ENCODE peak calls at places on chromosomes 3 and 15, in four cellular contexts. T is pancreas, U is left lung, Q is ovary. W is an unnamed sample.

GRCh38 chr15:32866486-32867312 is 148.9 kb downstream of the GREM1 start:
- DNase-seq in Q (no peak), T (no peak), U (no peak), W (no peak)

GRCh38 chr3:150348500-150348899 is 59.6 kb upstream of the TSC22D2 start:
- DNase-seq in T (no peak), Q (no peak), U (no peak), W (no peak)

GRCh38 chr3:170572665-170573253 is 13.1 kb downstream of the SLC7A14 start:
- DNase-seq in T (no peak), Q (no peak), U (no peak), W (no peak)

GRCh38 chr15:92817339-92817886 is 82.7 kb upstream of the CHD2 start:
- DNase-seq in U (no peak), T (no peak), Q (no peak), W (no peak)

GRCh38 chr15:29319823-29320222 is 50.2 kb upstream of the NSMCE3 start:
- DNase-seq in Q (no peak), T (no peak), U (no peak), W (no peak)

GRCh38 chr3:45148921-45149320 is 2.7 kb upstream of the CDCP1 start:
- DNase-seq in Q (no peak), U (no peak), T (no peak), W (no peak)

GRCh38 chr15:81296673-81297072 is 27.3 kb downstream of the STARD5 start:
- DNase-seq in Q (no peak), U (peak; percentile 84), T (peak; percentile 53), W (peak; percentile 49)

GRCh38 chr3:100454684-100455083 is 37.7 kb upstream of the TMEM45A start:
- DNase-seq in T (no peak), U (no peak), Q (no peak), W (no peak)

GRCh38 chr3:56869157-56869889 is 67.6 kb upstream of the ARHGEF3 start:
- DNase-seq in U (no peak), Q (no peak), T (no peak), W (no peak)

GRCh38 chr3:187066228-187066995 is 72.9 kb downstream of the RPL39L start:
- DNase-seq in Q (no peak), U (no peak), T (no peak), W (no peak)

GRCh38 chr15:22236469-22236868 is 156.1 kb downstream of the OR4M2 start:
- DNase-seq in T (no peak), U (no peak), Q (no peak), W (no peak)

GRCh38 chr3:37240170-37240945 is 66.0 kb upstream of the LRRFIP2 start:
- DNase-seq in Q (no peak), U (no peak), T (no peak), W (no peak)

GRCh38 chr3:165837058-165837525 is at the start of gene BCHE:
- DNase-seq in T (no peak), U (no peak), Q (no peak), W (no peak)

GRCh38 chr15:57026016-57026602 is 107.7 kb downstream of the TCF12 start:
- DNase-seq in T (no peak), U (no peak), Q (no peak), W (no peak)

GRCh38 chr3:183491923-183492848 is 63.3 kb downstream of the KLHL6 start:
- DNase-seq in T (no peak), Q (no peak), U (no peak), W (no peak)

GRCh38 chr3:8937064-8938020 is 25.9 kb downstream of the RAD18 start:
- DNase-seq in T (no peak), U (no peak), Q (no peak), W (no peak)

GRCh38 chr3:17730318-17730967 is 12.0 kb downstream of the TBC1D5 start:
- DNase-seq in Q (no peak), T (no peak), U (no peak), W (peak; percentile 65)

GRCh38 chr3:114538211-114538610 is 244.4 kb downstream of the TIGIT start:
- DNase-seq in U (no peak), Q (no peak), T (no peak), W (no peak)

GRCh38 chr3:158789592-158789991 is 12.3 kb upstream of the MFSD1 start:
- DNase-seq in Q (no peak), U (no peak), T (no peak), W (no peak)

GRCh38 chr3:45329779-45330305 is 58.5 kb upstream of the LARS2 start:
- DNase-seq in T (no peak), Q (no peak), U (no peak), W (no peak)

GRCh38 chr3:136862953-136863352 is 945 bp downstream of the NCK1 start:
- DNase-seq in Q (no peak), U (no peak), T (no peak), W (no peak)

GRCh38 chr15:52106641-52107040 is 5.9 kb downstream of the BCL2L10 start:
- DNase-seq in U (no peak), T (no peak), Q (no peak), W (no peak)

GRCh38 chr3:127459205-127459604 is 131.3 kb downstream of the TPRA1 start:
- DNase-seq in T (no peak), U (no peak), Q (no peak), W (no peak)

GRCh38 chr15:77497942-77498361 is 77.3 kb downstream of the HMG20A start:
- DNase-seq in Q (peak; percentile 50), T (no peak), U (no peak), W (no peak)

GRCh38 chr15:99345832-99346462 is 94.7 kb downstream of the LRRC28 start:
- DNase-seq in Q (no peak), U (no peak), T (no peak), W (no peak)

GRCh38 chr3:24440764-24441464 is 53.7 kb downstream of the THRB start:
- DNase-seq in U (no peak), Q (no peak), T (no peak), W (no peak)

GRCh38 chr15:38536201-38536676 is 28.4 kb downstream of the RASGRP1 start:
- DNase-seq in U (no peak), Q (no peak), T (no peak), W (no peak)

GRCh38 chr15:67680645-67681044 is 138.1 kb downstream of the MAP2K5 start:
- DNase-seq in T (no peak), Q (no peak), U (no peak), W (no peak)

GRCh38 chr15:55518641-55519040 is 10.6 kb upstream of the DNAAF4 start:
- DNase-seq in U (no peak), T (no peak), Q (no peak), W (no peak)

GRCh38 chr3:127970966-127971592 is 56.0 kb downstream of the KBTBD12 start:
- DNase-seq in U (peak; percentile 4), T (no peak), Q (no peak), W (peak; percentile 43)

GRCh38 chr3:172079326-172079976 is 40.1 kb downstream of the FNDC3B start:
- DNase-seq in U (no peak), Q (no peak), T (no peak), W (no peak)
- H3K4me1 ChIP-seq in U (peaks cover 3% of the 10 kb centered on the region), Q (peaks cover 3% of the 10 kb centered on the region), T (peaks cover 48% of the 10 kb centered on the region), W (no peaks in the 10 kb centered on the region)

DNA sequence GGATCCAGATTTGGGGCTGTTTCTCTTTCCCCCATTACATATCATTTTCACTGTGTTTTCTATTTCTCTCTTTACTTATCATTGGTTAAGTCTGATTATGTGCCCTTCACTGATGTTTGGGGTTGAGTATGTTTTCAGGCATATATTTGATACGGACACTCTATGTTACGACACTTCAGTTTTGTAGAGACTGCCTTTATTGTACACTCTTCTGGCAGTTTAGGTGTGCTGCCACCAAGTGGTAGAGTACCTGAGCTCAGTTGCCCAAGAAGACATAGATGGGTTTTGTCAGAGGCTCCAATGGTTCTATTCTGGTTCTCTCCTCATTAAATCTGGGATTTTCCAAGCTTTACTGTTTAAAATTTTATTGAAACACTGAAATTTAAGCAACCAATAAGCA is 255.0 kb upstream of the ROPN1 start:
- DNase-seq in U (no peak), Q (no peak), T (no peak), W (peak; percentile 36)
- H3K27ac ChIP-seq in U (no peak overlapping the region), Q (no peak overlapping the region), T (no peak overlapping the region), W (no peak overlapping the region)

GRCh38 chr15:68986292-68986691 is 28.2 kb upstream of the NOX5 start:
- DNase-seq in T (no peak), Q (no peak), U (no peak), W (no peak)
- TF ChIP-seq CTCF in T (no peak), Q (no peak), U (no peak), W (no peak)

GRCh38 chr3:122060044-122060694 is 5.0 kb downstream of the CD86 start:
- DNase-seq in U (no peak), Q (no peak), T (no peak), W (no peak)

GRCh38 chr3:122067214-122067550 is 12.0 kb downstream of the CD86 start:
- DNase-seq in U (no peak), T (no peak), Q (no peak), W (no peak)

GRCh38 chr3:122064318-122064717 is 9.2 kb downstream of the CD86 start:
- DNase-seq in T (no peak), U (no peak), Q (no peak), W (no peak)

GRCh38 chr3:122066331-122067213 is 11.4 kb downstream of the CD86 start:
- DNase-seq in T (no peak), U (no peak), Q (no peak), W (no peak)

DNA sequence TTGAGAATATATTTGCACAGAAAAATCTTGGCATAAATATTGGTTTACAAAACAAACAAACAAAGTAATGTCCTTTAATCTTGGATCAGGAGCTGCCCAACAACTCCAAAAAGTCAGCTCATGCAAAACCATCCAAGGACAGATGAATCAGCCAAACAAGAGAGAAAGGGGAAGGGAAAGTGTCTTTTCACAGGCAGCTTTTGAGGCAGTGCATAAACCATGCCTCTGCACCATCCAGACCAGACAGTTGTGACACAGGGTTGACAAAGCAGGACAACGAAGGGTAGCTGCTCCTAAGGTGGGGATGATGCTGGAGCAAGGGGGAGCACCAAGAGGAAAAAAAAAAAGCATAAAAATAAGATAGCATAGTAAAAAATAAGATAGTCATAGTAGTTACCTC is 8.7 kb downstream of the CD86 start:
- DNase-seq in Q (no peak), T (no peak), U (no peak), W (no peak)
- H3K4me1 ChIP-seq in Q (no peaks in the 10 kb centered on the region), T (no peaks in the 10 kb centered on the region), U (no peaks in the 10 kb centered on the region), W (no peaks in the 10 kb centered on the region)

DNA sequence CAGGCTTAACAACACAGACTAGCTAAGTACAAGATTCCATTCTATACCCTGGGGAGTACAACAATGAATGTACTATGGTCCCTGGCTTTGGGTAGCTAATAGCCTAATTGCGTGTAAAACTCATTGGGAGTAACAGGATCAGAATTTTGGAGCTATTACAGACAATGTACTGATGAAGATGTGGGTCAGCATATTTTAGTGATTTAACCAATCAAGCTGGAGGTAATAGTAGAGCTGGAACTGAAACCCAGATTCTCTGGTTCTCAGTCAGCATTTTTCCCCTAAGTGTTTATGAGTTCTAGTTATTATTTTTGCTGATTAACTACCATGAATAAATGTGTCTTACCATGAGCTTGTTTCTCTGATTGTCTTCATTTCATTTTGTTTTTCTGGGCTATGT is 578.7 kb downstream of the NLGN1 start:
- DNase-seq in T (no peak), Q (no peak), U (no peak), W (no peak)
- H3K27ac ChIP-seq in T (no peak overlapping the region), Q (no peak overlapping the region), U (no peak overlapping the region), W (no peak overlapping the region)

DNA sequence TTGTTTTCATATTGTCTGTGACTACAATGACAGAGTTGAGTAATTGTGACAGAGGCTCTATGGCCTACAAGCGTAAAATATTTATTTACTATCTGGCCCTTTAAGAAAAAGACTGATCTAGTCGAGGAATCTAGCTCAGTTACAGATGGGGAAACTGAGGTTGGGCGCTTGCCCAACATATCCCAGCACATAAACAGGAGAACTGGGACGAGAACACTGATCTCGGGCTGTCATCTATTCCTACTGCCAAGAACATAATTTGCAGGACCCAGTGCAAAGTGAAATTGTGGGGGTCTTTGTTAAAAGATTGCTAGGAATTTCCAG is 1.9 kb downstream of the FES start:
- DNase-seq in U (no peak), Q (peak; percentile 22), T (no peak), W (no peak)
- TF ChIP-seq CTCF in U (no peak), Q (no peak), T (no peak), W (no peak)

W was measured in colonic mucosa.